ENCODE peak calls at places on chromosomes 16 and 17, in five cellular contexts. I is HTR-8/SVneo; P is stimulated activated CD4-positive, alpha-beta T cell treated with anti-CD3 and anti-CD28 coated beads, Interleukin-4, amount 100 ng/mL, for 4 hours; W is ELR; N is T-helper 2 cell. M is an unnamed sample.

GRCh38 chr17:19372866-19373505 is 5.3 kb upstream of the MAPK7 start:
- DNase-seq in P (no peak), W (no peak), N (no peak), I (no peak), M (no peak)

GRCh38 chr17:35536664-35537160 is 766 bp downstream of the SLFN12L start:
- DNase-seq in I (no peak), P (peak), N (peak), W (no peak), M (peak)

GRCh38 chr17:82752371-82753200 is 721 bp downstream of the TBCD start:
- DNase-seq in N (no peak), I (no peak), W (peak), P (no peak), M (peak)

GRCh38 chr16:10868562-10869469 is 8.2 kb upstream of the CIITA start:
- DNase-seq in N (no peak), I (no peak), P (no peak), W (no peak), M (no peak)

GRCh38 chr16:27762441-27762840 is 212.5 kb downstream of the KATNIP start:
- DNase-seq in I (no peak), N (no peak), W (peak), P (no peak), M (no peak)

GRCh38 chr17:72122668-72123495 is 2.1 kb downstream of the SOX9 start:
- DNase-seq in W (peak), N (no peak), I (no peak), P (no peak), M (no peak)

GRCh38 chr16:53232826-53233529 is 178.2 kb downstream of the CHD9 start:
- DNase-seq in P (no peak), W (no peak), I (no peak), N (no peak), M (no peak)

GRCh38 chr16:9123871-9124270 is 32.4 kb downstream of the HAPSTR1 start:
- DNase-seq in W (no peak), I (no peak), N (no peak), P (no peak), M (peak)

GRCh38 chr17:1936766-1937165 is 88.4 kb downstream of the RTN4RL1 start:
- DNase-seq in W (no peak), N (no peak), P (no peak), I (no peak), M (no peak)

GRCh38 chr17:70752966-70753467 is 583.7 kb downstream of the KCNJ2 start:
- DNase-seq in P (no peak), W (no peak), I (no peak), N (no peak), M (no peak)

GRCh38 chr16:19384656-19385055 is 33.0 kb upstream of the TMC5 start:
- DNase-seq in W (no peak), N (no peak), I (no peak), P (no peak), M (no peak)

GRCh38 chr17:4230142-4230541 is 33.6 kb downstream of the ANKFY1 start:
- DNase-seq in P (no peak), W (peak), N (no peak), I (peak), M (no peak)

GRCh38 chr17:44067547-44067945 is 1.1 kb upstream of the LSM12 start:
- DNase-seq in N (no peak), I (no peak), W (no peak), P (no peak), M (no peak)

GRCh38 chr16:13401631-13402030 is 500.2 kb downstream of the SHISA9 start:
- DNase-seq in W (no peak), I (no peak), P (no peak), N (no peak), M (no peak)

GRCh38 chr17:64005734-64006167 is 7.6 kb downstream of the PRR29 start:
- DNase-seq in W (no peak), I (peak), N (no peak), P (no peak), M (no peak)

GRCh38 chr17:53058031-53058430 is 764.7 kb upstream of the KIF2B start:
- DNase-seq in N (no peak), W (peak), I (no peak), P (no peak), M (no peak)

GRCh38 chr16:52843386-52843785 is 209.3 kb downstream of the CHD9NB start:
- DNase-seq in W (no peak), I (no peak), N (no peak), P (no peak), M (no peak)

GRCh38 chr16:71474864-71475263 is 12.8 kb upstream of the ZNF23 start:
- DNase-seq in I (peak), N (no peak), W (peak), P (no peak), M (no peak)